ENCODE peak calls at places on chromosomes 16 and 17, in ten cellular contexts. R is activated CD4-positive, CD25-positive, alpha-beta regulatory T cell; M is activated CD4-positive, alpha-beta T cell treated with anti-CD3 and anti-CD28 coated beads for 24 hours; Z is neural progenitor cell; I is pancreas; L is activated CD8-positive, alpha-beta memory T cell treated with anti-CD3 and anti-CD28 coated beads for 24 hours; H is GM03348; D is tibial artery; A is lower lobe of right lung; G is lung microvascular endothelial cell. E is an unnamed sample.

GRCh38 chr17:57256708-57257112 is 387 bp downstream of the MSI2 start:
- DNase-seq in R (no peak), M (no peak), Z (peak; percentile 52), I (peak; percentile 33), L (no peak), H (peak; percentile 48), D (no peak), A (peak; percentile 53), G (peak; percentile 40), E (no peak)

GRCh38 chr17:14745122-14745521 is 444.2 kb downstream of the HS3ST3B1 start:
- DNase-seq in R (no peak), M (no peak), Z (no peak), I (no peak), L (no peak), H (peak; percentile 55), D (no peak), A (no peak), G (no peak), E (peak; percentile 76)

GRCh38 chr17:75692976-75693375 is 25.8 kb downstream of the SAP30BP start:
- DNase-seq in R (no peak), M (no peak), Z (no peak), I (no peak), L (no peak), H (no peak), D (no peak), A (no peak), G (no peak), E (no peak)

GRCh38 chr16:75494696-75495601 is at the start of gene CHST6:
- DNase-seq in R (no peak), M (no peak), Z (peak; percentile 84), I (no peak), L (peak; percentile 63), H (peak; percentile 51), D (no peak), A (no peak), G (peak; percentile 50), E (no peak)

GRCh38 chr16:71473891-71474290 is 11.8 kb upstream of the ZNF23 start:
- DNase-seq in R (no peak), M (no peak), Z (no peak), I (no peak), L (no peak), H (no peak), D (no peak), A (no peak), G (no peak), E (peak; percentile 10)

GRCh38 chr17:19470529-19471261 is 59.7 kb downstream of the RNF112 start:
- DNase-seq in R (no peak), M (no peak), Z (peak; percentile 44), I (peak; percentile 39), L (no peak), H (peak; percentile 67), D (peak; percentile 90), A (peak; percentile 53), G (no peak), E (peak; percentile 12)

GRCh38 chr17:68248199-68248825 is 469 bp downstream of the AMZ2 start:
- DNase-seq in R (no peak), M (no peak), Z (no peak), I (no peak), L (no peak), H (peak; percentile 82), D (peak; percentile 87), A (no peak), G (peak; percentile 44), E (peak; percentile 55)

GRCh38 chr17:45824475-45824874 is 20.2 kb upstream of the SPPL2C start:
- DNase-seq in R (no peak), M (no peak), Z (no peak), I (no peak), L (no peak), H (no peak), D (no peak), A (no peak), G (no peak), E (no peak)

E was measured in HFFc6.